ENCODE peak calls at places on chromosome 19, in nine cellular contexts. E is heart left ventricle, Q is uterus, J is spleen, Z is testis, L is right lobe of liver, P is adrenal gland, W is HCT116, X is prostate gland. V is an unnamed sample.

GRCh38 chr19:8445488-8446001 is 770 bp downstream of the HNRNPM start:
- DNase-seq in E (peak; percentile 78), Q (peak; percentile 46), J (peak; percentile 90), Z (peak; percentile 59), L (peak; percentile 78), P (peak; percentile 60), W (no peak), X (peak; percentile 52), V (peak; percentile 38)

GRCh38 chr19:7687177-7687576 is 6.5 kb downstream of the TRAPPC5 start:
- DNase-seq in E (no peak), Q (no peak), J (peak; percentile 69), Z (no peak), L (no peak), P (no peak), W (no peak), X (no peak), V (no peak)

GRCh38 chr19:49190781-49191180 is 33.2 kb downstream of the TRPM4 start:
- DNase-seq in E (no peak), Q (no peak), J (no peak), Z (no peak), L (no peak), P (no peak), W (no peak), X (no peak), V (no peak)

GRCh38 chr19:55694241-55694655 is 19.2 kb downstream of the EPN1 start:
- DNase-seq in E (no peak), Q (no peak), J (peak; percentile 46), Z (no peak), L (no peak), P (no peak), W (no peak), X (no peak), V (no peak)

GRCh38 chr19:45863840-45864628 is at the start of gene FOXA3:
- DNase-seq in E (peak; percentile 77), Q (no peak), J (peak; percentile 90), Z (no peak), L (peak; percentile 85), P (no peak), W (no peak), X (no peak), V (no peak)

GRCh38 chr19:45716314-45717130 is 14.2 kb downstream of the FBXO46 start:
- DNase-seq in E (no peak), Q (no peak), J (no peak), Z (peak; percentile 43), L (no peak), P (no peak), W (no peak), X (peak; percentile 56), V (no peak)

GRCh38 chr19:54136086-54136863 is 1.3 kb upstream of the CNOT3 start:
- DNase-seq in E (no peak), Q (no peak), J (no peak), Z (no peak), L (no peak), P (no peak), W (no peak), X (no peak), V (no peak)

GRCh38 chr19:40578442-40578908 is 1.8 kb downstream of the SHKBP1 start:
- DNase-seq in E (no peak), Q (no peak), J (no peak), Z (peak; percentile 75), L (no peak), P (no peak), W (no peak), X (no peak), V (no peak)

GRCh38 chr19:33301011-33301899 is 1.1 kb downstream of the CEBPA start:
- DNase-seq in E (peak; percentile 69), Q (no peak), J (peak; percentile 88), Z (no peak), L (peak; percentile 66), P (no peak), W (no peak), X (peak; percentile 27), V (no peak)

GRCh38 chr19:27793128-27793643 is 1419.8 kb downstream of the UQCRFS1 start:
- DNase-seq in E (peak; percentile 75), Q (peak; percentile 60), J (peak; percentile 90), Z (peak; percentile 94), L (no peak), P (peak; percentile 80), W (peak; percentile 90), X (peak; percentile 84), V (peak; percentile 75)

GRCh38 chr19:11111771-11112144 is 22.5 kb downstream of the LDLR start:
- DNase-seq in E (no peak), Q (no peak), J (no peak), Z (no peak), L (no peak), P (no peak), W (no peak), X (no peak), V (no peak)

GRCh38 chr19:17172624-17173345 is 42.4 kb upstream of the USE1 start:
- DNase-seq in E (no peak), Q (no peak), J (no peak), Z (no peak), L (no peak), P (no peak), W (no peak), X (no peak), V (no peak)

GRCh38 chr19:7983286-7983950 is 22.0 kb downstream of the ELAVL1 start:
- DNase-seq in E (no peak), Q (no peak), J (peak; percentile 53), Z (no peak), L (no peak), P (no peak), W (no peak), X (no peak), V (no peak)

GRCh38 chr19:40567040-40567749 is 9.5 kb upstream of the SHKBP1 start:
- DNase-seq in E (no peak), Q (no peak), J (no peak), Z (no peak), L (no peak), P (no peak), W (no peak), X (no peak), V (no peak)

GRCh38 chr19:30073152-30074000 is 131.3 kb downstream of the URI1 start:
- DNase-seq in E (peak; percentile 19), Q (no peak), J (peak; percentile 47), Z (no peak), L (peak; percentile 5), P (no peak), W (no peak), X (no peak), V (peak; percentile 80)

GRCh38 chr19:12834418-12834943 is at the start of gene RTBDN:
- DNase-seq in E (no peak), Q (no peak), J (no peak), Z (no peak), L (no peak), P (no peak), W (no peak), X (no peak), V (no peak)

GRCh38 chr19:33373701-33374405 is at the start of gene CEBPG:
- DNase-seq in E (peak; percentile 82), Q (peak; percentile 48), J (no peak), Z (peak; percentile 54), L (peak; percentile 71), P (peak; percentile 62), W (no peak), X (no peak), V (no peak)

GRCh38 chr19:47381653-47382279 is 32.7 kb downstream of the DHX34 start:
- DNase-seq in E (peak; percentile 73), Q (no peak), J (peak; percentile 95), Z (no peak), L (peak; percentile 75), P (no peak), W (no peak), X (no peak), V (no peak)
- TF ChIP-seq POLR2A in E (no peak), Q (no peak), J (no peak), Z (no peak), L (no peak), P (no peak), W (no peak), X (no peak), V (no peak)

GRCh38 chr19:3459322-3459881 is 20.9 kb downstream of the SMIM24 start:
- DNase-seq in E (peak; percentile 86), Q (peak; percentile 95), J (no peak), Z (peak; percentile 92), L (peak; percentile 89), P (peak; percentile 94), W (no peak), X (peak; percentile 40), V (peak; percentile 82)
- H3K4me3 ChIP-seq in E (no peak overlapping the region), Q (peak overlapping the region; percentile 9), J (no peak overlapping the region), Z (no peak overlapping the region), L (no peak overlapping the region), P (no peak overlapping the region), W (no peak overlapping the region), X (no peak overlapping the region), V (no peak overlapping the region)

GRCh38 chr19:920051-920857 is 3.1 kb downstream of the KISS1R start:
- DNase-seq in E (no peak), Q (no peak), J (peak; percentile 91), Z (no peak), L (no peak), P (no peak), W (no peak), X (no peak), V (no peak)
- TF ChIP-seq POLR2A in E (no peak), Q (no peak), J (no peak), Z (no peak), L (no peak), P (no peak), W (no peak), X (no peak), V (no peak)

DNA sequence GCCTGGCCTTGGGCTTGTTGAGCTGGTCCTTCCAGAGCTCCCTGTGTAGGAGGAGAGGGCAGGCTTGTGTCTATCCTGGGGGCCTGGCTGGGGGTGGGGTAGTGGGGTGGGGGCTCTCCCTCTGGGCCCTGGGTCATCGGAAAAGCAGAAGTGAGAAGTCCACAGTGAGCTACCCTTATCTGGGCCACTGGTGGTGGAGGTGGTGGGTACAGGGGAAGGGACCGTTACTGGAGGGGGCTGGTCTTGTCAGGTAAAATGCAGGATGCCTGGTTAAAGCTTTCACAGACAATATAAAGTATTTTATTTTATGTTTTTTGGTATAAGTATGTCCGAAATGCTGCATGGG is 338 bp upstream of the SIGLEC10 start:
- DNase-seq in E (no peak), Q (no peak), J (no peak), Z (no peak), L (no peak), P (no peak), W (no peak), X (no peak), V (no peak)
- H3K4me3 ChIP-seq in E (no peak overlapping the region), Q (no peak overlapping the region), J (peak overlapping the region; percentile 47), Z (no peak overlapping the region), L (no peak overlapping the region), P (no peak overlapping the region), W (no peak overlapping the region), X (no peak overlapping the region), V (no peak overlapping the region)

DNA sequence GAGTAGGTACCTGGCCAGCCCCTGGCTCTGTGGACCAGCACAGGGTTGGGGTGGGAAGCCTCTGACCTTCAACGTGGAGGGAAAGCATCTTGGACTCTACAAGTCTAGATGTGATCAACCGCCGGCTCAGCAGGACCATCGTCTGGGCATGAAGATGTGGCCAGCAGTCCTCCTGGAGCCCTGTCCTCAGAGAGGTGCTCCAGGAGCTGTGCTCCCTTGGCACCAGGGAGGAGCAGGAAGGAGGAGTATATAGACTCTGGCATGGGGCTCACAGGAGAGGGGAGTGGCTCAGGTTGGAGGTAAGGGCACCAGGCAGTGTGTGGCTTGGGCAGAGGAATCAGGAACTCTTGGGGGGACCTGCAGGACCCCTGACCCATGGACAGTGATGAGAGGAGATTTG is 18.3 kb upstream of the ISYNA1 start:
- DNase-seq in E (no peak), Q (no peak), J (peak; percentile 56), Z (no peak), L (no peak), P (no peak), W (no peak), X (no peak), V (no peak)
- TF ChIP-seq POLR2A in E (no peak), Q (no peak), J (no peak), Z (no peak), L (no peak), P (no peak), W (no peak), X (no peak), V (no peak)

GRCh38 chr19:14440049-14440448 is 6.9 kb downstream of the PKN1 start:
- DNase-seq in E (peak; percentile 91), Q (peak; percentile 31), J (peak; percentile 99), Z (peak; percentile 45), L (peak; percentile 89), P (peak; percentile 65), W (no peak), X (no peak), V (peak; percentile 54)
- H3K4me3 ChIP-seq in E (peak overlapping the region; percentile 62), Q (no peak overlapping the region), J (peak overlapping the region; percentile 55), Z (no peak overlapping the region), L (peak overlapping the region; percentile 16), P (no peak overlapping the region), W (no peak overlapping the region), X (no peak overlapping the region), V (no peak overlapping the region)

V was measured in lower leg skin.